ENCODE peak calls at places on chromosomes 12 and 14, in six cellular contexts. One of them, this sample, is unnamed.

GRCh38 chr12:95605875-95606274 is 54.6 kb upstream of the USP44 start:
- DNase-seq in Karpas-422: no peak
- DNase-seq in choroid plexus epithelial cell: no peak
- DNase-seq in K562: no peak
- DNase-seq in AG10803: no peak
- DNase-seq in fibroblast of mammary gland: no peak
- DNase-seq in this sample: no peak

GRCh38 chr12:92218394-92219077 is 72.9 kb upstream of the BTG1 start:
- DNase-seq in Karpas-422: peak
- DNase-seq in choroid plexus epithelial cell: no peak
- DNase-seq in K562: no peak
- DNase-seq in AG10803: no peak
- DNase-seq in fibroblast of mammary gland: no peak
- DNase-seq in this sample: no peak

GRCh38 chr14:53696217-53696965 is 260.2 kb downstream of the BMP4 start:
- DNase-seq in Karpas-422: no peak
- DNase-seq in choroid plexus epithelial cell: no peak
- DNase-seq in K562: no peak
- DNase-seq in AG10803: no peak
- DNase-seq in fibroblast of mammary gland: peak
- DNase-seq in this sample: no peak

GRCh38 chr12:95796225-95796981 is 5.8 kb upstream of the NTN4 start:
- DNase-seq in Karpas-422: no peak
- DNase-seq in choroid plexus epithelial cell: peak
- DNase-seq in K562: no peak
- DNase-seq in AG10803: no peak
- DNase-seq in fibroblast of mammary gland: no peak
- DNase-seq in this sample: no peak

GRCh38 chr12:53225635-53226424 is 6.2 kb downstream of the RARG start:
- DNase-seq in Karpas-422: no peak
- DNase-seq in choroid plexus epithelial cell: no peak
- DNase-seq in K562: no peak
- DNase-seq in AG10803: no peak
- DNase-seq in fibroblast of mammary gland: no peak
- DNase-seq in this sample: no peak

GRCh38 chr12:32455607-32456063 is 56.3 kb downstream of the FGD4 start:
- DNase-seq in Karpas-422: peak
- DNase-seq in choroid plexus epithelial cell: peak
- DNase-seq in K562: peak
- DNase-seq in AG10803: peak
- DNase-seq in fibroblast of mammary gland: peak
- DNase-seq in this sample: peak

GRCh38 chr12:94289551-94290312 is 141.4 kb downstream of the PLXNC1 start:
- DNase-seq in Karpas-422: no peak
- DNase-seq in choroid plexus epithelial cell: peak
- DNase-seq in K562: peak
- DNase-seq in AG10803: peak
- DNase-seq in fibroblast of mammary gland: peak
- DNase-seq in this sample: no peak

GRCh38 chr14:97657609-97658008 is 860.4 kb downstream of the VRK1 start:
- DNase-seq in Karpas-422: no peak
- DNase-seq in choroid plexus epithelial cell: no peak
- DNase-seq in K562: no peak
- DNase-seq in AG10803: no peak
- DNase-seq in fibroblast of mammary gland: no peak
- DNase-seq in this sample: no peak

DNA sequence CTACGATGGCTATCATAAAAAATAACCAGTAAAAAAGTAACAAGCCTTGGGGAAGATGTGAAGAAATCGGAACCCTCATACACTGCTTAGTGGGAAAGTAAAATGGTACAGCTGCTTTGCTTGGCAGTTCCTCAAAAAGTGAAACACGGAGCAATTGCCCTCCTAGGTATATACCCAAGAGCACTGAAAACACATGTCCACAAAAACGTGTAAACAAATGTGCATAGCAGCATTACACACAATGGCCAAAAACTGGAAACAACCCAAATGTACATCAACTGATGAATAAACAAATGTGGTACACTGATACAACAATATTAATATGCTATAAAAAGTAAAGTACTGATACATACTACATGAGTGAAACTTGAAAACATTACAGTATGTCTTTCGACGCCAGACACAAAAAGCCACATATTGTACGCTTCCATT is 1.2 kb downstream of the SLC41A2 start:
- DNase-seq in Karpas-422: no peak
- DNase-seq in choroid plexus epithelial cell: no peak
- DNase-seq in K562: no peak
- DNase-seq in AG10803: no peak
- DNase-seq in fibroblast of mammary gland: peak
- DNase-seq in this sample: no peak
- H3K4me3 ChIP-seq in Karpas-422: no peak
- H3K4me3 ChIP-seq in choroid plexus epithelial cell: peak
- H3K4me3 ChIP-seq in K562: no peak
- H3K4me3 ChIP-seq in AG10803: no peak
- H3K4me3 ChIP-seq in fibroblast of mammary gland: peak
- H3K4me3 ChIP-seq in this sample: peak

DNA sequence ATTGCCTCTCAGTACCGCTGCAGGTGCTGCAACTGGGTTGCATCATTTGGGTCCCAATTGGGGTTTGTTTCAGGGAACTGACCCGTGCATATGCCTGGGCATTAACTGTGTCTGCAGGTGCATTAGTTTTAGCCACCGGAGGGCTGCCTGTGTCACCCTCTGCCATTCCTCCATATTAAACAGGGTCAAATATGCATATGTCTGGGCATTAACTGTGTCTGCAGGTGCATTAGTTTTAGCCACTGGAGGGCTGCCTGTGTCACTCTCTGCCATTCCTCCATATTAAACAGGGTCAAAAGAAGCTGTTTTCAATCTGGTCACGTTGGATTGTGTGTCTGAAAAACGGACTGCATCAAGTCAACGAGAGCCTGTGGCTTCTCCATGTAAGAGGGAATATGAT is 1317.0 kb downstream of the TMEM121 start:
- DNase-seq in Karpas-422: peak
- DNase-seq in choroid plexus epithelial cell: no peak
- DNase-seq in K562: no peak
- DNase-seq in AG10803: no peak
- DNase-seq in fibroblast of mammary gland: no peak
- DNase-seq in this sample: no peak
- H3K4me3 ChIP-seq in Karpas-422: peak
- H3K4me3 ChIP-seq in choroid plexus epithelial cell: no peak
- H3K4me3 ChIP-seq in K562: no peak
- H3K4me3 ChIP-seq in AG10803: no peak
- H3K4me3 ChIP-seq in fibroblast of mammary gland: no peak
- H3K4me3 ChIP-seq in this sample: peak

GRCh38 chr12:6158263-6158662 is 33.8 kb upstream of the VWF start:
- DNase-seq in Karpas-422: no peak
- DNase-seq in choroid plexus epithelial cell: peak
- DNase-seq in K562: no peak
- DNase-seq in AG10803: no peak
- DNase-seq in fibroblast of mammary gland: no peak
- DNase-seq in this sample: no peak

GRCh38 chr12:6157482-6157881 is 33.0 kb upstream of the VWF start:
- DNase-seq in Karpas-422: no peak
- DNase-seq in choroid plexus epithelial cell: no peak
- DNase-seq in K562: no peak
- DNase-seq in AG10803: no peak
- DNase-seq in fibroblast of mammary gland: no peak
- DNase-seq in this sample: no peak

GRCh38 chr12:6158749-6159148 is 34.3 kb upstream of the VWF start:
- DNase-seq in Karpas-422: no peak
- DNase-seq in choroid plexus epithelial cell: no peak
- DNase-seq in K562: no peak
- DNase-seq in AG10803: no peak
- DNase-seq in fibroblast of mammary gland: no peak
- DNase-seq in this sample: no peak

DNA sequence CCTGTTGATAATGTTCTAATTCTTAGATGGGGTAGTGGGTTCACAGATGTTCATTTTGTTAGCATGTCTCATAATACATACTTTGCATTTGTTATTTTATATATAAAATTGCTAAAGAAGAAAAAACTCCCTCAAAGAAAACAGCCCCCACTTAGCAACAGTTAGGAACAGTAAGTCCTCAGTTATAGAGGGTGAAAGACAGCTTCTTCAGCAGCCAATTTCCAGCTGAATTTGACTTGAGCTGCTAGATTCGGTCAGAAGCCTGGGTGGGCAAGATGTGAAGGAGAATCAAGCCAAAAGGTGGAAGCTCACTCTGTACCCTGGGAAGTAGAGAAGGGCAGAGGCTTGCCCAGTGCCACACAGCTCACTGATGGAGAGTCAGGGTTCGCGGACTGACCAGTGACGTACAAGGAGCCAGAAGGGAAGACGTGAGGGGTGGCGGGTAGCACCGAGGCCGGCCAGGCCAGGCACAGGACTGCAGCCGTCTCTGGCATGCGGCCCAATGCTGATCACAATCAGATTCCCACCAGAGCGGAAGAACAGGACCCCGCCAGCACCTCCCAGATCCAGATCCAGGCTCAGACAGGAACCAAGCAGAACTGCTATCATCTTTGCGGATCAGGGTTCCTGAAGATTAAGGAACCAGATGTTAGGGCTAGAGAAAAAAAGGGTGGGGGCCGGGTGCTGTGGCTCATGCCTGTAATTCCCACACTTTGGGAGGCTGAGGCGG is 30.4 kb upstream of the VWF start:
- DNase-seq in Karpas-422: no peak
- DNase-seq in choroid plexus epithelial cell: no peak
- DNase-seq in K562: peak
- DNase-seq in AG10803: no peak
- DNase-seq in fibroblast of mammary gland: no peak
- DNase-seq in this sample: no peak
- H3K4me3 ChIP-seq in Karpas-422: no peak
- H3K4me3 ChIP-seq in choroid plexus epithelial cell: no peak
- H3K4me3 ChIP-seq in K562: no peak
- H3K4me3 ChIP-seq in AG10803: no peak
- H3K4me3 ChIP-seq in fibroblast of mammary gland: no peak
- H3K4me3 ChIP-seq in this sample: no peak

GRCh38 chr12:108035372-108035771 is 93.7 kb upstream of the WSCD2 start:
- DNase-seq in Karpas-422: no peak
- DNase-seq in choroid plexus epithelial cell: no peak
- DNase-seq in K562: no peak
- DNase-seq in AG10803: no peak
- DNase-seq in fibroblast of mammary gland: no peak
- DNase-seq in this sample: no peak
- H3K4me3 ChIP-seq in Karpas-422: no peak
- H3K4me3 ChIP-seq in choroid plexus epithelial cell: no peak
- H3K4me3 ChIP-seq in K562: no peak
- H3K4me3 ChIP-seq in AG10803: no peak
- H3K4me3 ChIP-seq in fibroblast of mammary gland: no peak
- H3K4me3 ChIP-seq in this sample: no peak

This sample was measured in GM12864.